ENCODE peak calls at places on chromosomes 13 and 19, in five cellular contexts. A is HCT116, D is HepG2, C is H1, W is GM12878. H is an unnamed sample.

GRCh38 chr13:41058229-41059070 is 2.9 kb upstream of the WBP4 start:
- DNase-seq in A (no peak), W (no peak), C (no peak), D (no peak), H (no peak)

GRCh38 chr13:106156468-106156867 is 379.0 kb downstream of the EFNB2 start:
- DNase-seq in W (no peak), D (no peak), A (peak), C (no peak), H (no peak)

GRCh38 chr19:6000228-6000847 is 22.4 kb upstream of the RANBP3 start:
- DNase-seq in C (no peak), D (no peak), A (no peak), W (no peak), H (no peak)

GRCh38 chr19:45958763-45959516 is 14.7 kb downstream of the NOVA2 start:
- DNase-seq in A (no peak), D (no peak), C (no peak), W (no peak), H (no peak)

GRCh38 chr19:50702870-50703829 is 16.5 kb downstream of the SHANK1 start:
- DNase-seq in W (no peak), C (no peak), D (no peak), A (no peak), H (no peak)

GRCh38 chr13:108227651-108228272 is 9.6 kb downstream of the ABHD13 start:
- DNase-seq in C (no peak), W (no peak), A (peak), D (peak), H (peak)

GRCh38 chr19:40229926-40230417 is 3.5 kb upstream of the CCNP start:
- DNase-seq in A (no peak), C (no peak), D (no peak), W (no peak), H (no peak)

GRCh38 chr13:78875792-78876580 is 217.0 kb upstream of the OBI1 start:
- DNase-seq in W (no peak), D (no peak), A (no peak), C (peak), H (no peak)

GRCh38 chr13:101624210-101624922 is 171.9 kb downstream of the ITGBL1 start:
- DNase-seq in W (no peak), C (no peak), D (no peak), A (no peak), H (no peak)

GRCh38 chr13:22061371-22061805 is 390.5 kb downstream of the FGF9 start:
- DNase-seq in A (no peak), C (no peak), D (no peak), W (peak), H (no peak)

GRCh38 chr13:48567521-48568331 is 34.8 kb upstream of the RCBTB2 start:
- DNase-seq in D (peak), C (no peak), W (no peak), A (no peak), H (no peak)

GRCh38 chr19:38718747-38719543 is 25.3 kb downstream of the CAPN12 start:
- DNase-seq in C (peak), W (no peak), D (no peak), A (no peak), H (peak)

GRCh38 chr19:33290082-33290815 is 12.1 kb downstream of the CEBPA start:
- DNase-seq in A (no peak), C (no peak), W (no peak), D (no peak), H (no peak)

GRCh38 chr19:44602071-44602470 is 11.3 kb upstream of the IGSF23 start:
- DNase-seq in W (no peak), D (no peak), A (no peak), C (no peak), H (no peak)

GRCh38 chr13:55999709-56000108 is 1141.0 kb upstream of the PRR20A start:
- DNase-seq in C (no peak), A (no peak), D (no peak), W (no peak), H (no peak)

GRCh38 chr13:47144782-47145181 is 247.9 kb upstream of the HTR2A start:
- DNase-seq in A (no peak), D (no peak), C (no peak), W (no peak), H (no peak)

GRCh38 chr19:31749231-31749630 is 400.0 kb upstream of the TSHZ3 start:
- DNase-seq in W (no peak), D (no peak), C (no peak), A (no peak), H (no peak)

GRCh38 chr19:15397236-15397635 is 17.6 kb upstream of the AKAP8 start:
- DNase-seq in D (no peak), A (no peak), C (no peak), W (no peak), H (no peak)
- H3K4me2 ChIP-seq in D (no peak), A (no peak), C (no peak), W (no peak), H (no peak)

GRCh38 chr13:20414475-20415287 is 111.0 kb downstream of the CRYL1 start:
- DNase-seq in D (no peak), A (no peak), C (peak), W (no peak), H (peak)
- TF ChIP-seq JUND in D (no peak), A (no peak), C (no peak), W (no peak), H (no peak)

GRCh38 chr13:28557725-28558124 is 62.8 kb upstream of the FLT1 start:
- DNase-seq in W (no peak), A (no peak), D (no peak), C (no peak), H (no peak)
- H3K4me2 ChIP-seq in W (no peak), A (no peak), D (no peak), C (no peak), H (peak)

DNA sequence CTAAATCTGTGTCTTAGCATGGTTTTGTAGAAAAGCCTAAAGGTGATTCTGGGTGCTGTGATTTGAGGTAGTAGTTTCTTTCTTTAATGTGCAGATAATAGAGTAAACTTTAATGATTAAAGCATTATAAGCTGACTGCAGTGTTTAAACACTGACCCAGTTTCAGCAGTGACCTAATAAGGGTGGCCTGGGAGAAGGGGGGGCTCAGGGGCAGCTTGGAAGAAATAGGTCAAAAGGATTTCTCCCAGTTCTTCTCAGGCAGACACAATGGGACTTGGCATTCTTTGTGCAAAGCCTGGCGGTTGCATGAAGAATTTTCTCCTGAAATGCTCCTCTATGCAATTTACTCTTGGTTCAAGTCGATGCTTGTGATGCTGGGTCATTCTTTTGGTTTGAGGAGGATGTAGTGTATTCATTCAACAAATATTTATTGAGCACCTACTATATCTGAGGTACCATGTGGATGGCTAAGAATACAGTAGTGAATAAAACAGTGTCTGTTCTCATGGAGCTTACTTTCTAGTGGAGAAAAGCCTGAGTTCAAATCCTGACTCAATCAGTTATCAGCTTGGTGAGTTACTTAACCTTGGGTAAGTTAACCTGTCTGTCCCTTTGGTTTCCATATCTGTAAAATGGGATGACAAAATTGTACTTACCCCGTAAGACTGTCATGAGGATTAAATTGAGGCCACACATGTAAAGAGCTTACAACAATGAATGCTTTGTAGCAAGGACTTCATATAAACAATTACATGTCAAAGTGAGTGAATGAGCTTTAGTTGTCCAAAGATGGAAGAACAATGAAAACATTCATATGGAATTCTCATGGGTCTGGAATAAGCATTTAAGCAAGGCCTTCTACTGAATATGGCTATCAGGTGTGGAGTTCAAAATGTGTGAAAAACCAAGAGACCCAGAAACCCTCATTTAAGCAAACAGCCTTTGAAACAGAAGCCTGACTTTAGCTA is 210.2 kb downstream of the KCNRG start:
- DNase-seq in C (no peak), W (no peak), D (peak), A (no peak), H (no peak)
- TF ChIP-seq JUND in C (no peak), W (no peak), D (no peak), A (no peak), H (no peak)

GRCh38 chr13:26482451-26483197 is 74.9 kb upstream of the WASF3 start:
- DNase-seq in A (peak), C (peak), D (peak), W (peak), H (peak)
- H3K4me2 ChIP-seq in A (peak), C (no peak), D (peak), W (no peak), H (no peak)